ENCODE peak calls at places on chromosome 20, in six cellular contexts. X is cardiac muscle cell; S is transverse colon; O is psoas muscle; M is CD8-positive, alpha-beta memory T cell; T is small intestine. N is an unnamed sample.

GRCh38 chr20:1382670-1383069 is 10.2 kb downstream of the FKBP1A start:
- DNase-seq in X (no peak), S (no peak), O (no peak), M (no peak), T (no peak), N (no peak)

GRCh38 chr20:46838002-46838401 is 56.6 kb upstream of the EYA2 start:
- DNase-seq in X (no peak), S (no peak), O (no peak), M (no peak), T (no peak), N (no peak)

GRCh38 chr20:61841551-61841950 is 224.1 kb downstream of the TAF4 start:
- DNase-seq in X (no peak), S (no peak), O (no peak), M (no peak), T (no peak), N (no peak)

GRCh38 chr20:38117205-38117604 is 47.9 kb downstream of the TGM2 start:
- DNase-seq in X (no peak), S (no peak), O (no peak), M (no peak), T (no peak), N (no peak)

GRCh38 chr20:35886537-35886936 is 67.8 kb downstream of the SCAND1 start:
- DNase-seq in X (no peak), S (no peak), O (no peak), M (no peak), T (no peak), N (no peak)

GRCh38 chr20:44370639-44371218 is 15.2 kb downstream of the HNF4A start:
- DNase-seq in X (no peak), S (peak), O (no peak), M (no peak), T (peak), N (no peak)

GRCh38 chr20:63913768-63914167 is 18.8 kb downstream of the DNAJC5 start:
- DNase-seq in X (no peak), S (no peak), O (no peak), M (no peak), T (no peak), N (no peak)

GRCh38 chr20:61816606-61817005 is 249.1 kb downstream of the TAF4 start:
- DNase-seq in X (no peak), S (no peak), O (no peak), M (no peak), T (no peak), N (no peak)

GRCh38 chr20:1845701-1846100 is 49.5 kb upstream of the SIRPA start:
- DNase-seq in X (no peak), S (no peak), O (no peak), M (no peak), T (no peak), N (no peak)

GRCh38 chr20:49542514-49542991 is 25.4 kb downstream of the PTGIS start:
- DNase-seq in X (no peak), S (no peak), O (no peak), M (no peak), T (no peak), N (no peak)

GRCh38 chr20:22274330-22274729 is 310.0 kb downstream of the FOXA2 start:
- DNase-seq in X (no peak), S (no peak), O (no peak), M (no peak), T (no peak), N (no peak)

GRCh38 chr20:992801-993535 is 9.1 kb downstream of the RSPO4 start:
- DNase-seq in X (no peak), S (no peak), O (no peak), M (no peak), T (no peak), N (no peak)

GRCh38 chr20:6231551-6231950 is 108.7 kb upstream of the FERMT1 start:
- DNase-seq in X (peak), S (no peak), O (no peak), M (no peak), T (no peak), N (no peak)

GRCh38 chr20:34528921-34529297 is 12.7 kb downstream of the DYNLRB1 start:
- DNase-seq in X (no peak), S (no peak), O (no peak), M (no peak), T (no peak), N (peak)
- H3K27ac ChIP-seq in X (no peak), S (peak), O (peak), M (no peak), T (no peak), N (peak)

GRCh38 chr20:3239026-3239866 is at the start of gene SLC4A11:
- DNase-seq in X (peak), S (peak), O (peak), M (no peak), T (peak), N (peak)

GRCh38 chr20:3238616-3239025 is 369 bp downstream of the SLC4A11 start:
- DNase-seq in X (peak), S (peak), O (no peak), M (peak), T (peak), N (no peak)

GRCh38 chr20:3235661-3236324 is 3.2 kb downstream of the SLC4A11 start:
- DNase-seq in X (no peak), S (no peak), O (no peak), M (no peak), T (no peak), N (no peak)

GRCh38 chr20:3237958-3238615 is 903 bp downstream of the SLC4A11 start:
- DNase-seq in X (no peak), S (no peak), O (no peak), M (no peak), T (no peak), N (no peak)

DNA sequence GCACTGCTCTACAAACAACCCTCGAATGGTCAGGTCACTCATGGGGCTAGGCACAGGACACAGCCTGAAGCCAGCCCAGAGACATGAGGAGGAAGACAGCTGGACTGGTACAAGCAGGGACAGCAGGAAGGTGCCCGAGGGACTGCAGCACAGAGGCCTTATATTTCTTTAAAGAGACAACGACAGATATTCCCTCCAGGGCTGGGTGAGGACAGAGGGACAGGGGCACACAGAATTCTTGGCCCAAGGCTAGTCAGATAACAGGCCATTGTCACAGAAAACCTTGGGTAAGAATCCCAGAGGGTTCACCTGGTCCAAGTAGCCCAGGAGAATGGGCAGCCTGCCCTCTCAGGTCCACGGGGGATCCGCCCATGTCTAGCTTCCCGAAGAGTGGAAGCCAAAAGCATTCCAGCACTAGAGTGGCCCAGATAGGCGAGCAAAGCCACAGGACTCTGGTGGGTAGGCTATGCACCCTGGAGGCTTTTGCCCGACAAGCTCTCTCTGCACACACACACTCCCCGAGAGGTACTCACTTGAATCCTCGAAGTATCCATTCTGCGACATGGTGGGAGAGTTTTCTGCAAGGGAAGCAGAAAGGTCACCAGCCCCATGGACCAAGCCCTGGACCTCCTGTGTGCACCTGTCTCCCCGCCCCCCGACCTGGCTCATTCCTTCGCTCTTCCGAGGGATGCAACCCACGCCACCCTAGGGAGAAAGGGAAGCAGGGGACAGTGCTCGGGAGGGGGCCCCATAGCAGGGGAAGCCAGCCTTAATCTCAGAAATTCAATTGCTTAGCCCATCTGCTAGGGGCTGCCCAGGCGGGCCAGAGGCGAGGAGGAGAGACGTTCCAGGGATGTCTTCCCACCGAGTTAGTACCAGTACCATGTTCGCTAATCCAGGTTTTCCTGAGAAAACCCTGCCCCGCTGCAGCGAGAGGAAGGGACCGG is 1.7 kb downstream of the SLC4A11 start:
- DNase-seq in X (no peak), S (no peak), O (no peak), M (no peak), T (no peak), N (no peak)
- H3K4me3 ChIP-seq in X (no peak), S (no peak), O (peak), M (no peak), T (no peak), N (no peak)

GRCh38 chr20:23870461-23870860 is 9.1 kb downstream of the CST5 start:
- DNase-seq in X (no peak), S (no peak), O (no peak), M (no peak), T (no peak), N (no peak)
- H3K27ac ChIP-seq in X (no peak), S (no peak), O (no peak), M (no peak), T (no peak), N (no peak)

DNA sequence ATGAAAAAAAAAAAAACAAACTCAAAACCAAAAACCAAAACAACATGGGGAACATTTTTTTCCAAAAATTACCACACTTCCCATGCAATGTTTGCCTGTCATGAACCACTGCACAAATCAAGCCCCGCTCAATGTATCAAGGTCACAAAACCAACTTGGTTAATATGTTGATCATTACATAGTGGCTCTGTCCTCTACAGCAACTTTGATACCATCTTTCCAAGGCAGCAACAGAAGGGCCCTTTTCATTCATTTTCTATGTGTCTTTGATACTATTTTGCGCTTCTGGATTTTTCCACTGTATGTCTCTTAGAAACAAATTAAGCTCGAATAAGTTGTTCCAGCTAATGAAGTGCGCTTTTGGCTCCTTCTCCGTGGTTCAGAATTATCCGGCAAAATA is 1.5 kb downstream of the ZHX3 start:
- DNase-seq in X (no peak), S (no peak), O (no peak), M (no peak), T (no peak), N (no peak)
- H3K4me3 ChIP-seq in X (no peak), S (no peak), O (peak), M (no peak), T (no peak), N (peak)

GRCh38 chr20:19213946-19214490 is 1.6 kb downstream of the SLC24A3 start:
- DNase-seq in X (no peak), S (no peak), O (no peak), M (no peak), T (no peak), N (no peak)

GRCh38 chr20:19210426-19211155 is 1.9 kb upstream of the SLC24A3 start:
- DNase-seq in X (peak), S (no peak), O (no peak), M (no peak), T (no peak), N (no peak)

GRCh38 chr20:19212524-19213502 is at the start of gene SLC24A3:
- DNase-seq in X (peak), S (peak), O (peak), M (no peak), T (peak), N (peak)

GRCh38 chr20:19211252-19211651 is 1.2 kb upstream of the SLC24A3 start:
- DNase-seq in X (no peak), S (no peak), O (no peak), M (no peak), T (no peak), N (no peak)

DNA sequence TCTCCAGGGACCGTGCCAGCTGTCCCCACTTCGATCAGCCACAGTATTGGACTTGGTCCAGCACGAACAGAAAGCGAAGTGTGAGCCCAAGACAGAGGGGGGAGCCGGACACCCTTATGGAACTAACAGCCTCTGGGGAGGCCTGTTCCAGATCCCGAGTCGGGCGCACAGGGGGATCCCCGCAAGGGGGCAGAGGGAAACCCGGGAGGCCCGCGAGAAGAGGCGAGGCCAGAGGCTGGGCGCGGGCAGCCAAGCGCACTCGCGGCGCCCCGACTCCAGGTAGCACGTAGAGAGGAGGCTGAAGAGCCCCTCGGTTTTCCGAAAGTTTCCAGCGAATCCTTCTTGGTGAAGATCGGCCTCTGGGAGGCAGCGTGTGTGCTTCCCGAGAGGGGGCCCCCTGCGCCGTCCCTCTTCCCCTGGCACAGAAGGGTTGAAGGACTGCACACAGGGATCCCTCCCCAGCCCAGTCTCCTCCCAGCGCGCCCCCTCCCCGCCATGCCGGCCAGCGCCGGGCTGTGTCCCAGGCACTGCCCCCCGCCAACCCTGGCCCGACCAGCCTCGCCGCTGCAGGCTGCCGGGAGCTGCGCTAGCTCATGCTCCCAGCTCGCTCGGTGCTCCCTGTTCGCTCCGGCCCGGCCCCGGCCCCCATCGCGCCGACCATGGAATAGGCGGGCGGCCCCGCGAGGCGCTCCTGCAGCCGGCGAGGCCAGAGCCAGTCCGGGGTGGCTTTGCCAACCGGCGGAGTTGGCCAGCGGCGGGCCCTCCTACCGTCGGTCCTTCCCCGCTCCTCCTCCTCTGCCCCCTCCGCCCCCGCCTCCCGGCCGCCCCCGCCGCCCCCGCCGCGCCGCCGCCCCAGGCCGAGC is 550 bp upstream of the SLC24A3 start:
- DNase-seq in X (peak), S (peak), O (peak), M (no peak), T (no peak), N (peak)
- H3K27ac ChIP-seq in X (no peak), S (peak), O (peak), M (no peak), T (peak), N (peak)

GRCh38 chr20:56409521-56409920 is 2.5 kb upstream of the CASS4 start:
- DNase-seq in X (peak), S (no peak), O (no peak), M (no peak), T (no peak), N (no peak)

GRCh38 chr20:56409946-56410345 is 2.1 kb upstream of the CASS4 start:
- DNase-seq in X (no peak), S (no peak), O (no peak), M (no peak), T (no peak), N (no peak)

GRCh38 chr20:56412473-56412790 is 372 bp downstream of the CASS4 start:
- DNase-seq in X (no peak), S (no peak), O (no peak), M (no peak), T (no peak), N (no peak)

GRCh38 chr20:56412949-56413348 is 889 bp downstream of the CASS4 start:
- DNase-seq in X (no peak), S (no peak), O (no peak), M (no peak), T (no peak), N (no peak)

GRCh38 chr20:56411759-56412472 is at the start of gene CASS4:
- DNase-seq in X (peak), S (no peak), O (no peak), M (no peak), T (peak), N (peak)
- H3K4me3 ChIP-seq in X (no peak), S (peak), O (peak), M (peak), T (peak), N (peak)

GRCh38 chr20:60206259-60206658 is 248.0 kb downstream of the CDH26 start:
- DNase-seq in X (peak), S (no peak), O (no peak), M (no peak), T (no peak), N (no peak)

GRCh38 chr20:60212695-60213094 is 254.5 kb downstream of the CDH26 start:
- DNase-seq in X (no peak), S (no peak), O (no peak), M (no peak), T (no peak), N (no peak)

GRCh38 chr20:60210779-60211617 is 252.8 kb downstream of the CDH26 start:
- DNase-seq in X (peak), S (peak), O (peak), M (peak), T (peak), N (peak)

GRCh38 chr20:60211618-60212463 is 253.6 kb downstream of the CDH26 start:
- DNase-seq in X (no peak), S (no peak), O (no peak), M (no peak), T (no peak), N (no peak)

GRCh38 chr20:60209048-60209447 is 250.8 kb downstream of the CDH26 start:
- DNase-seq in X (no peak), S (no peak), O (no peak), M (no peak), T (no peak), N (no peak)
- H3K27ac ChIP-seq in X (no peak), S (no peak), O (no peak), M (no peak), T (no peak), N (no peak)

GRCh38 chr20:17843246-17844132 is 125.1 kb downstream of the SNX5 start:
- DNase-seq in X (peak), S (no peak), O (peak), M (no peak), T (no peak), N (no peak)
- H3K4me3 ChIP-seq in X (no peak), S (no peak), O (no peak), M (no peak), T (no peak), N (no peak)

DNA sequence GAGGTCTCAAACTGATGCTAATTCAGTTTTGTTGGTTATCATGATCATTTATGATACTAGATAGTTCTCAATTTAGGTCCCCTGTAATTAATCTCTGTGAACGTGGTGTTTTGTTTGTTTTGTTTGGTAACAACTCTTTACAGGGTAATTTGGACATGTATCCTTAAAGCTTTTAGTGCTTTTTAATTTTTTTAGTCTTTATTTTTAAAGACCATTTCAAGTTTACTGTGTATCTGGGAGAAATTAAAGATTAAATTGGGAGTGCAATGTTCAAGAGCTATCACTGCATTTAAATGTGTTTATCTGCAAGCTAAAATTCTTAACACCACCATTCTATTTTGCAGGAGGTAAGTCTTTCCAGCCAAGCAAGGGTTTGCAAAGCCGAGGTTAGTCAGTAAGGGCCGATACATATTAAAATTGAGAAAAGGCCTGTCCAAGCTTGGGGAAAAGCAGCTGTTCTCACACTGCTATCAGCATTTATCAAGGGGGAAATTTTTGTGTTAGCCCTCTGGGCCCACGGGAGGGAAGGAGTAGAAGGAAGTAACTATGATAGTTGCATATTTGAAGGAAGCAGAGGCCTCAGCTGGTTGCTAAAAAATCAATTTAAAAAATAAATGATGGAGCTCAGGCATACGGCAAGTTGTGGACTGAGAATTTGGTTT is 59.4 kb upstream of the ZNF217 start:
- DNase-seq in X (peak), S (no peak), O (no peak), M (no peak), T (peak), N (no peak)
- H3K27ac ChIP-seq in X (peak), S (peak), O (peak), M (peak), T (peak), N (no peak)

N was measured in adrenal gland.